ENCODE peak calls at places on chromosomes 4 and X, in seven cellular contexts. D is H9; O is activated naive CD4-positive, alpha-beta T cell treated with anti-CD3 and anti-CD28 coated beads, Interleukin-2, amount 50 U/mL, for 16 hours; Z is smooth muscle cell of the brain vasculature; E is neuronal stem cell; N is amniotic stem cell; P is Calu3. A is an unnamed sample.

GRCh38 chrX:118675966-118676349 is 51.4 kb upstream of the IL13RA1 start:
- DNase-seq in D (no peak), O (no peak), Z (no peak), E (no peak), N (no peak), P (no peak), A (no peak)

GRCh38 chrX:84363054-84363453 is 139.2 kb downstream of the HDX start:
- DNase-seq in D (no peak), O (no peak), Z (no peak), E (no peak), N (no peak), P (no peak), A (no peak)

GRCh38 chr4:79141530-79141929 is 184.3 kb downstream of the NAA11 start:
- DNase-seq in D (peak), O (no peak), Z (no peak), E (peak), N (no peak), P (peak), A (peak)

GRCh38 chrX:55011294-55011693 is 11.1 kb downstream of the APEX2 start:
- DNase-seq in D (no peak), O (no peak), Z (no peak), E (no peak), N (no peak), P (no peak), A (no peak)

GRCh38 chr4:3287972-3288570 is 4.8 kb upstream of the RGS12 start:
- DNase-seq in D (peak), O (no peak), Z (no peak), E (no peak), N (no peak), P (no peak), A (no peak)

GRCh38 chr4:67198757-67199156 is 346.5 kb downstream of the CENPC start:
- DNase-seq in D (peak), O (no peak), Z (no peak), E (no peak), N (peak), P (peak), A (peak)

GRCh38 chr4:105352826-105353225 is 121.0 kb downstream of the PPA2 start:
- DNase-seq in D (no peak), O (no peak), Z (no peak), E (no peak), N (no peak), P (no peak), A (peak)

GRCh38 chr4:38243385-38244053 is 283.3 kb downstream of the PTTG2 start:
- DNase-seq in D (no peak), O (no peak), Z (no peak), E (no peak), N (no peak), P (no peak), A (no peak)